ENCODE peak calls at places on chromosomes 2 and 18, in six cellular contexts. Y, O, B, G, U and W are unnamed samples.

GRCh38 chr2:174681099-174681982 is 82.9 kb downstream of the CHRNA1 start:
- DNase-seq in Y (peak), O (no peak), B (no peak), G (no peak), U (peak), W (peak)

GRCh38 chr2:33577084-33577483 is 22.0 kb downstream of the FAM98A start:
- DNase-seq in Y (no peak), O (no peak), B (no peak), G (no peak), U (no peak), W (no peak)

GRCh38 chr18:26159353-26159752 is 25.7 kb downstream of the PSMA8 start:
- DNase-seq in Y (peak), O (no peak), B (no peak), G (peak), U (no peak), W (no peak)

GRCh38 chr18:2656237-2657042 is 914 bp downstream of the SMCHD1 start:
- DNase-seq in Y (peak), O (peak), B (peak), G (no peak), U (peak), W (peak)

GRCh38 chr2:38405917-38406596 is 29.0 kb upstream of the ATL2 start:
- DNase-seq in Y (no peak), O (no peak), B (no peak), G (no peak), U (no peak), W (no peak)

GRCh38 chr2:32741575-32741974 is 113.7 kb downstream of the TTC27 start:
- DNase-seq in Y (no peak), O (no peak), B (no peak), G (no peak), U (no peak), W (no peak)

GRCh38 chr2:177604291-177605065 is 211.9 kb downstream of the AGPS start:
- DNase-seq in Y (peak), O (no peak), B (peak), G (peak), U (no peak), W (no peak)

GRCh38 chr18:74596959-74597661 is 560 bp upstream of the ZNF407 start:
- DNase-seq in Y (no peak), O (peak), B (peak), G (peak), U (peak), W (no peak)

GRCh38 chr2:226760412-226761194 is 39.0 kb downstream of the IRS1 start:
- DNase-seq in Y (peak), O (no peak), B (no peak), G (no peak), U (no peak), W (peak)

GRCh38 chr2:116477229-116477628 is 1337.3 kb upstream of the DDX18 start:
- DNase-seq in Y (no peak), O (no peak), B (no peak), G (no peak), U (no peak), W (no peak)

GRCh38 chr2:117980783-117981676 is 32.8 kb downstream of the CCDC93 start:
- DNase-seq in Y (peak), O (no peak), B (no peak), G (no peak), U (no peak), W (no peak)

GRCh38 chr2:73069855-73070650 is 1.5 kb downstream of the SFXN5 start:
- DNase-seq in Y (peak), O (no peak), B (no peak), G (no peak), U (no peak), W (no peak)

GRCh38 chr2:237490009-237490804 is 3.2 kb downstream of the MLPH start:
- DNase-seq in Y (no peak), O (peak), B (no peak), G (no peak), U (no peak), W (no peak)

DNA sequence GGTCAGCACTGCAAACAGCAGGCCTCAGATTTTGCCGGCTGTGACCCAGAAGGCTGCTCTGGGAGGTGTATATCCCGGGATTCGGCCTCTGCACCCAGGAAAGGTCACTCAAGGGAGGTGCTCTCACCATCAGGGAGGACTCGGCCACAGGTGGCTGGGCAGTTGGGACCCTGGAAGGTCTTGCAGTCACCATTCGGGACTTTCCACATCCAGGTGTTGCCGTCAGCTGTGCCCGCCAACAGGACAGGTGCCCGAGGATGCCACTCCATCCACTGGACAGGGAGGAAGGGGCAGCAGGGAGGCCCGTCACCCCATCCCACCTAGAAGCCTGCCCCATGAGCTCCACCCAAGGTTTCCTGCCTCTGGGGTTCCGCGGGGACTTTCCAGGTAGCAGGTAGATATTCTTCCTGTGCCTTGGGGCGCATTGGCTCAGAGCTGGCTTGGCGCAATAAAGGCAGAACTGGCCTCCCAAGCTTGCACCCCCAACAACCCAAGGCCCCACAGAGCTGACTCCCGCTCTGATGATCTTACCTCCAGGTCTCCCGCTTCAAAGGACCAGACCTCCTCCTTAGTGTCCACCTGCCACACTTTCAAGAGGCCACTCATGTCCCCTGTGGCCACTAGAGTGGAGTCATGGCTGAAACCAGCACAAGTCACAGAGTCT is 3.5 kb downstream of the AAMP start:
- DNase-seq in Y (no peak), O (no peak), B (no peak), G (no peak), U (peak), W (no peak)
- TF ChIP-seq CTCF in Y (no peak), O (no peak), B (no peak), G (no peak), U (no peak), W (no peak)

DNA sequence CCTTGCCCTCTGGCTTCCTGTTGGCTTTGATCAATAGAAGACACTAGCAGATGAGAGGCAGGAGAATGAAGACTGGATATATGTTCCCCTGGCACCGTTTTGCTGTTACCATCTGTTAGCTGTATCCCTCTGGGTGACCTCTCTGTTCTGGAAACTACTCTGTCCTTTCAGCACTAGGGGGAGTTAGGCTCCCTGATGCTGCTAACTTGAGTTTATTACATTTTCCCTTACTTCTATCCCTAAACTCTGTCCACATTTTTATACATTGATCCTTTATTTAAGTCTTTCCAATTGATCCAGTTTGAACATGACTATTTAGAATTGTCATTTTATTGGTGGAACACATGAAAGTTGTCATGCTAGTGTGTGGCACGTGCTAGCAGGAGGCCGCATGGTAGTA is 1014.3 kb upstream of the CDH2 start:
- DNase-seq in Y (peak), O (no peak), B (no peak), G (no peak), U (no peak), W (no peak)
- TF ChIP-seq CTCF in Y (peak), O (no peak), B (no peak), G (no peak), U (no peak), W (no peak)

DNA sequence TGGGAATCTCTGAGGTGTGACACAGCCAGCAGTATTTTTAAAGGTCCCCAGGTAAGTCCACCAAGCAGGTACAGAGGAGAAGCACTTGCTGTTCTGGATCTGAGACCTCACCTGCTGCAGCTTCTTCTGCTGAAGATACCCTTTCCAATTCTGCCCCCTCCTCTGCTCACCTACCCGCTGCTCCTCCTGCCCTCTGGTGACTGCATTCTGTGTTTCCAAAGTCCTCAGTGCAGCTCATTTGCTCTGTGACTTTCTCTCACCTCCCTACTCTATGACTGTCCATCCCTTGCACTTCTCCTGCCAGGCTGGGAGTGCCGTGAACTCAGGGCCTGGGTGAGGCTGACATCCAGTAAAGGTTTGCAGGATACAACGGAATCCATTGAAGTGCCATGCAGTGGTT is 205.2 kb upstream of the LYPD1 start:
- DNase-seq in Y (no peak), O (no peak), B (no peak), G (no peak), U (no peak), W (no peak)
- TF ChIP-seq CTCF in Y (no peak), O (no peak), B (no peak), G (no peak), U (no peak), W (no peak)

GRCh38 chr18:62827397-62827796 is 112.1 kb downstream of the PHLPP1 start:
- DNase-seq in Y (no peak), O (no peak), B (no peak), G (no peak), U (no peak), W (no peak)

GRCh38 chr18:62829936-62830335 is 114.6 kb downstream of the PHLPP1 start:
- DNase-seq in Y (no peak), O (no peak), B (no peak), G (no peak), U (no peak), W (no peak)

GRCh38 chr18:62828091-62828640 is 112.8 kb downstream of the PHLPP1 start:
- DNase-seq in Y (peak), O (no peak), B (no peak), G (no peak), U (no peak), W (no peak)

GRCh38 chr18:62832282-62832681 is 116.9 kb downstream of the PHLPP1 start:
- DNase-seq in Y (no peak), O (no peak), B (no peak), G (peak), U (no peak), W (no peak)

DNA sequence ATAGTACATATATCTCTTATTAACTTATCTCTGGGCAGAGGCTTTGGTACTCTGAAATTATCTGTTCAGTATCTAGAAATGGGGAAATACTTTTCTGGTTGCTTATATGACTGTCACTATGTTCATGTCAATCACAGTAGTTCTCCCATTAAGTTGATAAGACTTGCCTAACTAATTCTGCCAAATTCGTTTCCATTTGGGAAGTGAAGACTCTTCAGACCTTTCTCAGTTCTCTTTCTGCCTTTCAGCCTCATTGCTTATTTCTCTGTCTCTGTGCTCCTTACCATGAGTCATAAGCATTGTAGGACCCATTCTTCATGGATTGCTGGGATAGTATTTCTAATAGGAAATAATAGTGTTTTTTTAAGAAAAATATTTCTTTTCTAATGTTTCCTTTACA is 113.5 kb downstream of the PHLPP1 start:
- DNase-seq in Y (peak), O (no peak), B (no peak), G (no peak), U (no peak), W (no peak)
- TF ChIP-seq CTCF in Y (no peak), O (no peak), B (no peak), G (no peak), U (no peak), W (no peak)

GRCh38 chr2:234635284-234635683 is 138.4 kb upstream of the ARL4C start:
- DNase-seq in Y (peak), O (no peak), B (peak), G (no peak), U (no peak), W (no peak)
- TF ChIP-seq CTCF in Y (peak), O (no peak), B (no peak), G (no peak), U (no peak), W (no peak)

DNA sequence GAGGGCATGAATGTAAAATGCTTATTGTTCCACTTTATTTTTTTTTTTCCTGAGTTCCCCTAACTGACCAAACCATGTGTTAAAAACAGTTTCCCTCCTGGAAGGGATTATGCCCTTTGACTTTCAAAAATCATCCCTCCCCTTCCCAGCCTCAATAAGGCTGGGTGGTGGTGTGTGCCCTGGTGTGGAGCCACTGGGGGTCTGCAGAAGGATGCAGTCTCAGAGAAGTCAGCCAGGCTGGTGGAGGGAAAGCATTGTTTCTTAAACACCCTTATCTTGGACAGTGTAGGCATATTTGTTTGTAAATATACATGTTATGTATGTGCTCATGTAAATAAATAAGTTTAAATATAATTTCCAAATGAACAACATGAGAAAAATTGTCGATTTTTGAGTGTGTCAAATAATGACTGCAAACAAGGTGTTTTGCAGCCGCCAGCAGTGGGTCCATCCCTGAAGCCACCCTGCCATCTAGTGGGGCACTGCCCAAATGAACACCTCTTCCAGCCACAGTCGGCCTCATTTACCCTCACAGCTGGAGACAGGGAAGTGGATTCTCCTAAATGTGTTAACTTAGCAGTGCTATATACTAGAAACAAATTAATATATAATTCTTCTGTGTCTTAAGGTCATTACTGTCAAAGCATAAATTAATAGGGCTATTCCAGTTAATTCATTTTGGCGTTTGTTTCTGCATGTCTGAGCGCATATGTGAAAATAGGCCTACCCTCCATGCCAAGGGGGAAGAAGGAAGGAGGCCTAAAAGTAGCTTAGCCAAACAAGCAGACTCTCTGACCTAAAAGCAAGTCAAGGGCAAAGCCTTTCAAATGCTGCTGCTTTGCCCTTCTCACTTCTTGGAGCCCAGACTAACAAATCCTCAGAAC is 209.6 kb upstream of the PIK3C3 start:
- DNase-seq in Y (peak), O (no peak), B (no peak), G (peak), U (no peak), W (no peak)
- TF ChIP-seq CTCF in Y (no peak), O (peak), B (no peak), G (peak), U (peak), W (no peak)